ENCODE peak calls at places on chromosomes 4 and X, in five cellular contexts. V, W, O, M and H are unnamed samples.

GRCh38 chrX:10882484-10882883 is 228.6 kb upstream of the HCCS start:
- DNase-seq in O (no peak), W (no peak), V (no peak), M (no peak), H (no peak)

GRCh38 chr4:162645381-162645780 is 481.6 kb upstream of the FSTL5 start:
- DNase-seq in M (no peak), V (no peak), W (no peak), O (no peak), H (no peak)

GRCh38 chrX:104018126-104018525 is 4.6 kb upstream of the H2BW1 start:
- DNase-seq in V (no peak), W (no peak), O (no peak), M (no peak), H (no peak)

GRCh38 chr4:144340931-144341330 is 200.4 kb upstream of the GYPA start:
- DNase-seq in O (no peak), W (no peak), V (no peak), M (no peak), H (no peak)

GRCh38 chr4:95506264-95506663 is 42.5 kb downstream of the UNC5C start:
- DNase-seq in W (no peak), V (no peak), O (no peak), M (peak; percentile 1), H (no peak)

GRCh38 chr4:130648570-130648969 is 1552.6 kb downstream of the C4orf33 start:
- DNase-seq in M (no peak), W (no peak), V (no peak), O (no peak), H (no peak)

GRCh38 chr4:3261411-3262207 is 12.7 kb downstream of the MSANTD1 start:
- DNase-seq in W (no peak), M (no peak), V (no peak), O (no peak), H (no peak)

GRCh38 chr4:121951570-121952110 is at the start of gene TRPC3:
- DNase-seq in V (peak; percentile 45), W (no peak), O (no peak), M (no peak), H (peak; percentile 11)

GRCh38 chr4:41533685-41534084 is 4.3 kb upstream of the LIMCH1 start:
- DNase-seq in M (no peak), V (no peak), O (no peak), W (no peak), H (no peak)

GRCh38 chr4:20101831-20102230 is 149.9 kb upstream of the SLIT2 start:
- DNase-seq in M (no peak), V (no peak), W (no peak), O (no peak), H (no peak)

GRCh38 chr4:142959156-142959555 is 113.1 kb upstream of the INPP4B start:
- DNase-seq in O (no peak), W (no peak), V (no peak), M (no peak), H (no peak)

GRCh38 chr4:53479731-53480525 is 102.5 kb downstream of the FIP1L1 start:
- DNase-seq in V (no peak), O (no peak), W (no peak), M (no peak), H (no peak)

GRCh38 chr4:140351778-140352177 is 21.7 kb upstream of the SCOC start:
- DNase-seq in O (no peak), W (no peak), M (no peak), V (no peak), H (no peak)

GRCh38 chr4:103032575-103032974 is 13.1 kb upstream of the SLC9B1 start:
- DNase-seq in M (no peak), W (no peak), V (peak; percentile 48), O (peak; percentile 52), H (peak; percentile 65)

GRCh38 chrX:56920338-56920997 is 74.9 kb downstream of the SPIN3 start:
- DNase-seq in O (no peak), V (no peak), M (no peak), W (no peak), H (no peak)

GRCh38 chr4:80112236-80112635 is 39.2 kb upstream of the ANTXR2 start:
- DNase-seq in W (no peak), V (no peak), O (no peak), M (no peak), H (no peak)

GRCh38 chr4:157172011-157172410 is 48.5 kb upstream of the GRIA2 start:
- DNase-seq in M (no peak), V (no peak), O (no peak), W (no peak), H (no peak)

GRCh38 chr4:85495621-85496020 is 20.7 kb downstream of the ARHGAP24 start:
- DNase-seq in M (no peak), W (no peak), V (no peak), O (no peak), H (no peak)

GRCh38 chr4:36189511-36190226 is 54.6 kb downstream of the ARAP2 start:
- DNase-seq in M (no peak), W (no peak), O (no peak), V (no peak), H (no peak)

GRCh38 chrX:43655961-43656494 is at the start of gene MAOA:
- DNase-seq in M (no peak), W (peak; percentile 43), V (no peak), O (peak; percentile 82), H (peak; percentile 64)

GRCh38 chrX:2261838-2262678 is 238.7 kb downstream of the DHRSX start:
- DNase-seq in O (no peak), V (no peak), W (no peak), M (no peak), H (no peak)

GRCh38 chr4:118762146-118762545 is 73.8 kb downstream of the SEC24D start:
- DNase-seq in W (no peak), V (no peak), O (no peak), M (no peak), H (no peak)

GRCh38 chrX:3346436-3347329 is at the start of gene MXRA5:
- DNase-seq in W (no peak), M (no peak), O (peak; percentile 40), V (no peak), H (no peak)

GRCh38 chr4:22485751-22486150 is 30.1 kb downstream of the ADGRA3 start:
- DNase-seq in M (no peak), W (no peak), O (peak; percentile 31), V (no peak), H (no peak)

GRCh38 chrX:76148011-76148665 is 24.7 kb upstream of the PBDC1 start:
- DNase-seq in V (no peak), O (peak; percentile 8), W (no peak), M (no peak), H (peak; percentile 18)

GRCh38 chrX:106928227-106928626 is 8.0 kb downstream of the CLDN2 start:
- DNase-seq in M (no peak), V (no peak), W (no peak), O (no peak), H (no peak)

GRCh38 chr4:138851626-138852443 is 163.7 kb upstream of the NOCT start:
- DNase-seq in W (no peak), V (no peak), M (no peak), O (no peak), H (no peak)

GRCh38 chr4:86032476-86033022 is 327.3 kb downstream of the MAPK10 start:
- DNase-seq in M (no peak), O (peak; percentile 19), V (no peak), W (no peak), H (no peak)

GRCh38 chrX:45602151-45602550 is 401.5 kb upstream of the DIPK2B start:
- DNase-seq in O (no peak), W (no peak), V (no peak), M (no peak), H (no peak)

GRCh38 chrX:133645977-133646750 is 230.9 kb upstream of the GPC4 start:
- DNase-seq in W (no peak), O (peak; percentile 48), V (no peak), M (no peak), H (no peak)

GRCh38 chrX:111867236-111867635 is 8.7 kb upstream of the TRPC5OS start:
- DNase-seq in M (no peak), O (no peak), V (no peak), W (no peak), H (no peak)

GRCh38 chrX:53990201-53990600 is 54.1 kb downstream of the PHF8 start:
- DNase-seq in W (no peak), O (no peak), V (no peak), M (no peak), H (no peak)

GRCh38 chrX:102767287-102767686 is 46.7 kb downstream of the GPRASP3 start:
- DNase-seq in M (no peak), W (no peak), V (no peak), O (no peak), H (no peak)

GRCh38 chrX:102765794-102766193 is 45.3 kb downstream of the GPRASP3 start:
- DNase-seq in W (no peak), O (peak; percentile 3), V (no peak), M (peak; percentile 18), H (no peak)

GRCh38 chrX:102765217-102765616 is 44.7 kb downstream of the GPRASP3 start:
- DNase-seq in W (no peak), M (peak; percentile 21), O (peak; percentile 6), V (no peak), H (no peak)

GRCh38 chrX:102768984-102769761 is 48.6 kb downstream of the GPRASP3 start:
- DNase-seq in W (peak; percentile 58), V (peak; percentile 85), O (peak; percentile 91), M (peak; percentile 52), H (peak; percentile 91)
- TF ChIP-seq POLR2A in W (peak; percentile 52), V (peak; percentile 86), O (no peak), M (peak; percentile 38), H (peak; percentile 76)

DNA sequence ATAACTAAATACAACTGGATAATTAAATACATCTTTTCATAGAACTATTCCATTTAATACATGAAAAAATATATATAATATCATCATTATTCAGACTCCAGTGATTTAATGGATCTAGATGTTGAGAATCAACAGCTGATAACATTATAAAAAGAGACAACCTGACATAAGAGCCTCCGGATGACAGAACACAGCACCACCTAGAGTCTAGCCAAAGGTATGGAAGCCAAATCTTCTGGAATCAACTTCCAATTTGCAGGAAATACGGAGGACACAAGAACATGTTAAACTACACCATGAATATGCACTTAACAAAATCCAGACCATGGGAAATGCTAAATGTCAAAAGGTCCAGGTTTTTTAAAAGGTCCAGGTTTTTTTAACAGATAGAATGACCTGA is 55.0 kb downstream of the LRBA start:
- DNase-seq in V (peak; percentile 48), W (peak; percentile 10), O (no peak), M (no peak), H (peak; percentile 51)
- TF ChIP-seq POLR2A in V (no peak), W (no peak), O (no peak), M (no peak), H (no peak)

GRCh38 chrX:136387951-136388502 is 87.3 kb downstream of the ADGRG4 start:
- DNase-seq in W (no peak), M (no peak), O (no peak), V (no peak), H (no peak)

GRCh38 chrX:136386821-136387220 is 86.1 kb downstream of the ADGRG4 start:
- DNase-seq in M (no peak), W (no peak), V (no peak), O (no peak), H (no peak)

GRCh38 chrX:136395271-136395670 is 92.5 kb upstream of the BRS3 start:
- DNase-seq in V (no peak), W (no peak), M (peak; percentile 2), O (no peak), H (no peak)

GRCh38 chrX:136386173-136386572 is 85.4 kb downstream of the ADGRG4 start:
- DNase-seq in V (no peak), M (no peak), O (no peak), W (no peak), H (no peak)

GRCh38 chrX:136390921-136391320 is 90.2 kb downstream of the ADGRG4 start:
- DNase-seq in V (no peak), O (no peak), W (no peak), M (no peak), H (no peak)
- TF ChIP-seq POLR2A in V (no peak), O (no peak), W (no peak), M (no peak), H (no peak)

GRCh38 chrX:78945186-78945912 is at the start of gene P2RY10:
- DNase-seq in O (no peak), V (no peak), M (no peak), W (no peak), H (no peak)
- TF ChIP-seq POLR2A in O (no peak), V (no peak), M (no peak), W (no peak), H (no peak)